ENCODE peak calls at places on chromosomes 16 and 17, in nine cellular contexts. Y, Z, V, T, U, Q, R, X and E are unnamed samples.
A peak's percentile ranks its signal among the peaks of the same experiment; 100 is the strongest.

GRCh38 chr16:67862623-67863583 is 9.9 kb upstream of the EDC4 start:
- DNase-seq in Q (no peak), U (peak; percentile 51), R (peak; percentile 61), V (peak; percentile 85), T (peak; percentile 45), Z (no peak), X (peak; percentile 91), Y (peak; percentile 74), E (peak; percentile 90)

GRCh38 chr16:10982430-10983174 is 38.2 kb downstream of the CLEC16A start:
- DNase-seq in Q (no peak), R (no peak), Y (peak; percentile 32), T (peak; percentile 37), V (no peak), Z (no peak), U (no peak), X (no peak), E (no peak)

GRCh38 chr17:3622977-3623594 is 13.0 kb downstream of the SHPK start:
- DNase-seq in U (no peak), Q (no peak), T (no peak), Z (no peak), Y (no peak), R (no peak), V (no peak), X (no peak), E (no peak)

GRCh38 chr17:546456-546855 is 168.2 kb downstream of the VPS53 start:
- DNase-seq in Q (no peak), Z (no peak), V (no peak), R (no peak), X (no peak), Y (no peak), U (no peak), T (no peak), E (no peak)

GRCh38 chr17:42050360-42051012 is at the start of gene C17orf113:
- DNase-seq in V (peak; percentile 75), X (peak; percentile 10), Y (peak; percentile 62), T (no peak), U (no peak), Z (peak; percentile 90), Q (peak; percentile 81), R (peak; percentile 50), E (peak; percentile 22)

GRCh38 chr16:23595246-23595950 is 718 bp downstream of the NDUFAB1 start:
- DNase-seq in X (no peak), Z (no peak), Y (no peak), V (no peak), U (no peak), Q (peak; percentile 6), T (no peak), R (no peak), E (peak; percentile 19)

GRCh38 chr16:28879261-28879840 is 1.1 kb downstream of the ATP2A1 start:
- DNase-seq in U (no peak), X (no peak), Z (no peak), R (no peak), V (no peak), Y (no peak), T (no peak), Q (no peak), E (no peak)

GRCh38 chr17:37490638-37491614 is 1.2 kb downstream of the DUSP14 start:
- DNase-seq in U (no peak), R (peak; percentile 61), Y (peak; percentile 71), X (peak; percentile 48), T (peak; percentile 93), Q (no peak), V (peak; percentile 85), Z (no peak), E (no peak)

GRCh38 chr17:45973099-45973838 is 25.8 kb upstream of the STH start:
- DNase-seq in V (peak; percentile 85), R (no peak), U (no peak), X (peak; percentile 23), Y (no peak), Q (peak; percentile 62), T (no peak), Z (peak; percentile 56), E (peak; percentile 89)

GRCh38 chr17:82060614-82061013 is 5.0 kb downstream of the DUS1L start:
- DNase-seq in Y (no peak), X (no peak), Z (peak; percentile 70), Q (no peak), V (no peak), T (no peak), U (no peak), R (no peak), E (no peak)

GRCh38 chr16:75389096-75389692 is 44.1 kb downstream of the CFDP1 start:
- DNase-seq in R (no peak), T (peak; percentile 22), Q (no peak), X (no peak), Y (no peak), V (no peak), U (no peak), Z (no peak), E (no peak)

GRCh38 chr17:68296217-68297140 is 5.2 kb downstream of the ARSG start:
- DNase-seq in X (peak; percentile 72), V (no peak), T (no peak), R (no peak), Y (peak; percentile 30), Q (peak; percentile 30), U (no peak), Z (peak; percentile 80), E (no peak)

GRCh38 chr17:35011671-35012216 is 31.4 kb downstream of the LIG3 start:
- DNase-seq in V (no peak), T (peak; percentile 11), Z (no peak), R (no peak), Y (no peak), U (no peak), X (peak; percentile 63), Q (no peak), E (no peak)

GRCh38 chr16:72854537-72854936 is 193.4 kb downstream of the ZFHX3 start:
- DNase-seq in U (no peak), X (no peak), R (no peak), Y (no peak), Z (no peak), V (no peak), T (no peak), Q (no peak), E (peak; percentile 3)

GRCh38 chr16:52123063-52123839 is 423.7 kb downstream of the TOX3 start:
- DNase-seq in Z (no peak), R (no peak), Q (no peak), Y (no peak), X (no peak), T (no peak), U (no peak), V (no peak), E (no peak)
- TF ChIP-seq CTCF in Z (no peak), R (no peak), Q (no peak), Y (no peak), X (no peak), T (no peak), U (no peak), V (no peak), E (no peak)

DNA sequence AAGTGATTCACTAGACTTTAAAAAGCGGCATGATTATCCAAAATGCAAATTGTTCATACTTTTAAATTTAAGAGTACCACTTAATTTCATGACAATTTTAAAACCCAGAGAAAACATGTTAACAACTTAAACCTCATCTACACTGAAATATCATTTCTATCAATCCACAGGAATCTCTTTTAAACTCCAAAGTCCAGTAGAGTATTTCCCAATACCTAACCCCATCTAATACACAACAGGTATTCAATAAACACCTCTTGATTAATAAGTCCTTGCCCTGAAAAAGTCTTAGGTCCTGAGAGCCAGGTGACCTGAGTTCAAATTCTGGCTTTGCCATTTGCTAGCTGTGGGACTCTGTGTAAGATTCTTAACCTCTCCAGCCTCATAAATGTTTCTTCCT is 14.7 kb downstream of the CEP20 start:
- DNase-seq in Z (no peak), R (no peak), X (no peak), Y (no peak), Q (no peak), U (no peak), T (no peak), V (no peak), E (no peak)
- TF ChIP-seq POLR2A in Z (no peak), R (no peak), X (no peak), Y (no peak), Q (no peak), U (no peak), T (no peak), V (no peak), E (no peak)

DNA sequence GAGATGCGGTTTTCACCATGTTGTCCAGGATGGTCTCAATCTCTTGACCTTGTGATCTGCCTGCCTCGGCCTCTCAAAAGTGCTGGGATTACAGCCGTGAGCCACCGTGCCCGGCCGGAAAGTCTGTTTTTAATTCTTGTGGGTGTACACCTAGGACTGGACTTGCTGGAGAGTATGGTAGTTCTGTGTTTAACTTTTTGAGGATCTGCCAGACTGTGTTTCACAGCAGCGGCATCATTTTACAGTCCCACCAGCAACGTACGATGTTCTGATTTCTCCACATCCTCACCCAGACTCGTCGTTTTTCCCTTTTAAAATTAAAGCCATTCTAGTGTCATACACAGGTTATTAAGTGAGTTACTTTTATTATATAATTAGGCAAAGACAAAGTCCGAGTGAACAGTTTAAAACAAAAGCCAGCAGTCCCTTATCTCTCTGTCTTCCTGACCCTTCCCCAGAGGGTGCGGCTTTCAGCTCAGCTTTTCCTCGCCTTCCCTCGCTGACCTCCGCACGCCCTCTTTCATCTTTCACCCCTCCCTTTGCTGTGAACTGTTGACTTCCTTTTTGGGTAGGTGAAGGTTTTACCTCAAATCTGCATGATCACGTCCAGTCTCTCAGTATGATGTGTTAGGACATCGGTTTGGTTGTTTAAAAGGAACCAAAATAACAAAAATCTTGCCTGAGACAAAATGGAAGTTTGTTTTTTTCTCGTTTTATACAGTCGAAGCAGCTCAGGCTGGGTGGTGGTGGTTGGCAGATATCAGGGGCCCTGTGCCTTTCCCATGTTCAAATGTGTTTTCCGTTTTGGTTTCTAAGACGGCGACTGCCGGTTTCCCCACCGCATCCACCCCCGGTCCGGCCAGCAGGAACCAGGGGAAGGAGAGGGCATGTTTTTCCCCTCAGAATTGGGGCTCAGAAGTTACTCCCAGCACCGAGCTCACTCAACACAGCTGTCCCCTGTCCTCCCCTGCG is 18.0 kb downstream of the FAM234A start:
- DNase-seq in Z (no peak), V (no peak), T (no peak), R (no peak), Q (no peak), Y (no peak), X (no peak), U (no peak), E (no peak)
- H3K4me3 ChIP-seq in Z (no peak overlapping the region), V (no peak overlapping the region), T (no peak overlapping the region), R (no peak overlapping the region), Q (no peak overlapping the region), Y (no peak overlapping the region), X (no peak overlapping the region), U (no peak overlapping the region), E (no peak overlapping the region)

GRCh38 chr16:85286066-85286712 is 173.9 kb upstream of the CIBAR2 start:
- DNase-seq in Y (peak; percentile 86), X (peak; percentile 89), U (peak; percentile 72), V (peak; percentile 89), Q (peak; percentile 45), R (peak; percentile 58), Z (no peak), T (peak; percentile 76), E (peak; percentile 85)

GRCh38 chr16:85288341-85288868 is 176.1 kb upstream of the CIBAR2 start:
- DNase-seq in V (no peak), U (no peak), R (no peak), X (no peak), Y (no peak), Q (no peak), T (no peak), Z (no peak), E (no peak)

GRCh38 chr16:85285681-85286065 is 173.4 kb upstream of the CIBAR2 start:
- DNase-seq in V (no peak), U (no peak), T (no peak), X (no peak), Q (no peak), Y (no peak), R (no peak), Z (no peak), E (no peak)

GRCh38 chr16:85288869-85289660 is 176.8 kb upstream of the CIBAR2 start:
- DNase-seq in X (no peak), U (no peak), V (no peak), T (no peak), R (no peak), Q (no peak), Y (no peak), Z (no peak), E (no peak)

GRCh38 chr16:85286970-85287814 is 174.9 kb upstream of the CIBAR2 start:
- DNase-seq in R (no peak), T (peak; percentile 65), Q (no peak), X (peak; percentile 49), Z (no peak), V (peak; percentile 75), U (peak; percentile 37), Y (no peak), E (peak; percentile 48)
- TF ChIP-seq CTCF in R (no peak), T (no peak), Q (no peak), X (no peak), Z (no peak), V (no peak), U (no peak), Y (no peak), E (no peak)